ENCODE peak calls at places on chromosomes 1 and 21, in seven cellular contexts. N is H1, H is SK-N-SH, L is HCT116, K is K562, D is HepG2, O is GM12878. T is an unnamed sample.

GRCh38 chr1:27388337-27389005 is 4.0 kb upstream of the GPR3 start:
- DNase-seq in N (no peak), L (peak; percentile 61), O (no peak), K (peak; percentile 84), H (peak; percentile 74), D (peak; percentile 49), T (peak; percentile 79)

GRCh38 chr1:105483436-105483835 is 1573.0 kb upstream of the PRMT6 start:
- DNase-seq in N (no peak), D (no peak), L (no peak), K (no peak), O (no peak), H (no peak), T (no peak)

GRCh38 chr1:106447466-106447865 is 609.0 kb upstream of the PRMT6 start:
- DNase-seq in H (peak; percentile 34), O (no peak), L (no peak), N (no peak), D (no peak), K (no peak), T (no peak)

GRCh38 chr1:234486858-234487830 is 8.2 kb upstream of the TARBP1 start:
- DNase-seq in L (no peak), D (peak; percentile 77), O (no peak), H (peak; percentile 34), N (no peak), K (peak; percentile 64), T (peak; percentile 93)

GRCh38 chr1:200899954-200900867 is 5.5 kb downstream of the INAVA start:
- DNase-seq in K (no peak), N (no peak), D (no peak), L (no peak), H (no peak), O (no peak), T (no peak)

GRCh38 chr21:36436829-36437744 is 42.8 kb downstream of the CLDN14 start:
- DNase-seq in H (no peak), O (no peak), L (no peak), D (no peak), K (no peak), N (no peak), T (no peak)

GRCh38 chr1:182196897-182197546 is 135.5 kb upstream of the ZNF648 start:
- DNase-seq in K (no peak), D (no peak), N (no peak), L (no peak), O (no peak), H (no peak), T (no peak)

GRCh38 chr1:10650591-10651216 is 145.7 kb downstream of the CASZ1 start:
- DNase-seq in N (no peak), L (no peak), K (no peak), H (no peak), O (no peak), D (no peak), T (no peak)

GRCh38 chr1:84776639-84777038 is 86.4 kb upstream of the SSX2IP start:
- DNase-seq in H (no peak), L (no peak), D (no peak), K (no peak), N (no peak), O (no peak), T (no peak)

GRCh38 chr1:84785231-84785630 is 95.0 kb upstream of the SSX2IP start:
- DNase-seq in N (no peak), K (no peak), L (no peak), O (no peak), H (no peak), D (no peak), T (no peak)

GRCh38 chr1:84782881-84783280 is 92.6 kb upstream of the SSX2IP start:
- DNase-seq in N (no peak), L (no peak), D (no peak), K (no peak), O (no peak), H (no peak), T (no peak)

GRCh38 chr1:84780000-84780716 is 89.9 kb upstream of the SSX2IP start:
- DNase-seq in L (no peak), H (no peak), D (no peak), K (no peak), O (no peak), N (no peak), T (no peak)

DNA sequence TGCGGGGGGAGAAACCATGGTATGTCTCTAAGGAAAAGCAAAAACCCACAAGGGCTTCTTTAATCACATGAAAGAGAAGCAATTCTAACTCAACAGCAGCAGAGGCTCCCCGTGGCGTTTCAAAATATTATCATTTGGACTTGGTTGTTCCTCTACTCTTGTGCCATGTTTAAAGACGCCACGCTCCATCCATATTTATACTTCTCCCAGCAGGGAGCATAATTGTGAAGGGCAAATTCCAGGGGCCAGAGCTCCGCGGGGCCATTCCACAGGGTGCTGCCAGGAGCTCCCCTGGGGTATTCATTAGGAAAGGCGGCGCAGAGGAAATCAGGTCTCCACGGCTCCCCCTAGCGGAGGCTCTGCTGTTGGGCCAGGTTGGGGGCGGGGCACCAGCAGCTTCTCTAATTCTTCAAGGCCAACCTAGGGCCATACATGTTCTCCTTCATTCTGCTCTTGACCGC is 92.1 kb upstream of the SSX2IP start:
- DNase-seq in L (peak; percentile 65), K (peak; percentile 87), O (no peak), H (peak; percentile 42), D (peak; percentile 51), N (peak; percentile 64), T (peak; percentile 83)
- TF ChIP-seq JUND in L (no peak), K (no peak), O (no peak), H (no peak), D (no peak), N (no peak), T (no peak)

DNA sequence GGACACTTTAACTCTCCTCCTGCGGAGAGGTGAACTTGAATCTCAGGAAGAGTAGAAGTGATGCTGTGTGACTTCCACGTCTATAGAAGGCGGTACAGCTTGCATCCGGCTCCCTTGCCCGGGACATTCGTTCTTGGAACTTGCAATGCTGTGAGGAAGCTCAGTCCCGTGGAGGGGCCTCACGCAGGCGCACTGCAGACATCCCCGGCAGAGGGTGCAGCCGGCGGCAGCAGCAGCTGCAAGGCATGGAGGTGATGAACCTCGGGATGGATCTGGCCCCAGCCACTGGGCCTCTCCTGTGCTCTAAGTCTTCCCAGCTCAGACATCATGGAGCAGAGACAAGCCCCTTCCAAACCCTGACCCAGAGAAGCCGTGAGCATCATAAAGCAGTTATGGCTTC is 61.8 kb upstream of the SOD1 start:
- DNase-seq in K (peak; percentile 16), D (no peak), O (no peak), H (no peak), N (no peak), L (no peak), T (no peak)
- TF ChIP-seq JUND in K (no peak), D (no peak), O (no peak), H (no peak), N (no peak), L (no peak), T (no peak)

GRCh38 chr21:32771134-32771523 is 426 bp downstream of the PAXBP1 start:
- DNase-seq in H (peak; percentile 80), D (peak; percentile 33), N (no peak), O (no peak), K (peak; percentile 65), L (no peak), T (no peak)
- TF ChIP-seq JUND in H (no peak), D (no peak), N (no peak), O (no peak), K (no peak), L (no peak), T (no peak)

DNA sequence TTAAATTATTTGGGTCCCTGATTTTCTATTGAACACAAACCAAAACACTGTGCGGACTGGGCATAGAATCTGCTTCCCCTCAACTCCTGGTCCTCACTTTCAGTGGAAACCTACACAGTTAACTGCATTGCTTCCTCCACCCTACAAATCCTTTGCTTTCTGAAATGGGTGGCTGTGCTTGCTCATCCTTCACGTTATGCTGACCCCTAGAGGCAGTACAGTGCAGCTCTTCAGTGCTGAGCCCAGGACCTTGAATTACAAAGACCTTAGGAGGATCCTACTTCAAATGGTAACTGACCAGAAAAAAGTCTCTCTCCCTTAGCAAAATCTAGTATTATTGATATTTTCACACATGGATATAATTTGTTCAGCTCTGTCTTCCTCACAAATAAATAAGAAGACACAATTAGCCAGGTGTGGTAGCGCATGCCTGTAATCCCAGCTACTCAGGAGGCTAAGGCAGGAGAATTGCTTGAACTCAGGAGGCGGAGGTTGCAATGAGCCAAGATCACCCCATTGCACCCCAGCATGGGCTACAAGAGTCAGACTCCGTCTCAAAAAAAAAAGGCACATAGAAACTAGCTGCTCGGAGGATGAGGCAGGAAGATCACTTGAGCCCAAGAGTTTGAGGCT is 63.4 kb upstream of the L1TD1 start:
- DNase-seq in D (peak; percentile 50), H (peak; percentile 66), O (no peak), L (no peak), K (peak; percentile 66), N (no peak), T (peak; percentile 54)
- TF ChIP-seq JUND in D (no peak), H (no peak), O (no peak), L (no peak), K (no peak), N (no peak), T (no peak)

T was measured in T47D.